ENCODE peak calls at places on chromosomes 11 and 22, in seven cellular contexts. K, S, R, X, G, V and A are unnamed samples.

GRCh38 chr11:123616505-123617198 is 37.8 kb downstream of the SCN3B start:
- DNase-seq in K (peak; percentile 69), S (no peak), R (peak; percentile 92), X (no peak), G (no peak), V (no peak), A (no peak)

GRCh38 chr11:38538866-38539651 is 1941.0 kb upstream of the RAG2 start:
- DNase-seq in K (no peak), S (no peak), R (no peak), X (peak; percentile 11), G (no peak), V (no peak), A (no peak)

GRCh38 chr11:34570584-34570983 is 50.3 kb upstream of the EHF start:
- DNase-seq in K (no peak), S (no peak), R (no peak), X (no peak), G (no peak), V (no peak), A (no peak)

GRCh38 chr11:87295237-87295636 is 257.5 kb downstream of the TMEM135 start:
- DNase-seq in K (no peak), S (no peak), R (no peak), X (no peak), G (no peak), V (no peak), A (no peak)

GRCh38 chr11:90220391-90220790 is 2.5 kb downstream of the CHORDC1 start:
- DNase-seq in K (no peak), S (peak; percentile 42), R (peak; percentile 54), X (peak; percentile 28), G (peak; percentile 7), V (no peak), A (peak; percentile 47)

GRCh38 chr11:92227233-92227593 is 2.6 kb downstream of the FAT3 start:
- DNase-seq in K (no peak), S (no peak), R (no peak), X (no peak), G (no peak), V (no peak), A (no peak)

GRCh38 chr11:6333112-6333511 is 12.8 kb upstream of the CAVIN3 start:
- DNase-seq in K (no peak), S (no peak), R (no peak), X (no peak), G (no peak), V (no peak), A (no peak)

GRCh38 chr11:69218946-69219720 is 63.4 kb downstream of the SMIM38 start:
- DNase-seq in K (no peak), S (no peak), R (no peak), X (no peak), G (no peak), V (no peak), A (no peak)

GRCh38 chr22:48240935-48241230 is 1478.4 kb downstream of the TBC1D22A start:
- DNase-seq in K (no peak), S (no peak), R (no peak), X (no peak), G (no peak), V (no peak), A (no peak)

GRCh38 chr11:78350646-78351165 is 66.9 kb downstream of the GAB2 start:
- DNase-seq in K (no peak), S (no peak), R (peak; percentile 80), X (peak; percentile 94), G (no peak), V (no peak), A (peak; percentile 87)

GRCh38 chr11:20035701-20036601 is 124.3 kb downstream of the DBX1 start:
- DNase-seq in K (no peak), S (peak; percentile 76), R (peak; percentile 61), X (no peak), G (peak; percentile 96), V (peak; percentile 93), A (no peak)

GRCh38 chr22:17303840-17304779 is 65.2 kb upstream of the CECR2 start:
- DNase-seq in K (no peak), S (no peak), R (no peak), X (no peak), G (no peak), V (no peak), A (no peak)

GRCh38 chr11:67539588-67539987 is 16.3 kb upstream of the CABP2 start:
- DNase-seq in K (no peak), S (no peak), R (no peak), X (no peak), G (no peak), V (no peak), A (no peak)

GRCh38 chr11:119340335-119341221 is at the start of gene C1QTNF5:
- DNase-seq in K (peak; percentile 88), S (no peak), R (peak; percentile 95), X (no peak), G (no peak), V (no peak), A (no peak)

GRCh38 chr11:84634309-84634708 is 992.8 kb downstream of the DLG2 start:
- DNase-seq in K (no peak), S (no peak), R (no peak), X (no peak), G (no peak), V (no peak), A (no peak)

GRCh38 chr11:33670250-33671011 is 30.2 kb downstream of the C11orf91 start:
- DNase-seq in K (no peak), S (no peak), R (peak; percentile 30), X (no peak), G (no peak), V (no peak), A (no peak)